ENCODE peak calls at places on chromosomes 6 and 20, in five cellular contexts. D, L, Q, F and O are unnamed samples.

GRCh38 chr6:80029442-80029841 is 25.0 kb downstream of the TTK start:
- DNase-seq in D (no peak), L (no peak), Q (no peak), F (no peak), O (no peak)

GRCh38 chr6:37936909-37937308 is 117.4 kb downstream of the ZFAND3 start:
- DNase-seq in D (no peak), L (no peak), Q (no peak), F (no peak), O (no peak)

GRCh38 chr6:35808688-35809087 is 3.5 kb downstream of the LHFPL5 start:
- DNase-seq in D (no peak), L (no peak), Q (no peak), F (no peak), O (no peak)

GRCh38 chr20:49483018-49483705 is 694 bp upstream of the KCNB1 start:
- DNase-seq in D (no peak), L (no peak), Q (no peak), F (no peak), O (no peak)

GRCh38 chr6:110529355-110529754 is 52.9 kb upstream of the SLC22A16 start:
- DNase-seq in D (no peak), L (no peak), Q (no peak), F (peak; percentile 43), O (no peak)

GRCh38 chr20:35539756-35540212 is 2.1 kb upstream of the ERGIC3 start:
- DNase-seq in D (peak; percentile 66), L (no peak), Q (no peak), F (no peak), O (no peak)

GRCh38 chr6:125363360-125364121 is 61.8 kb upstream of the HDDC2 start:
- DNase-seq in D (peak; percentile 43), L (no peak), Q (peak; percentile 82), F (peak; percentile 82), O (peak; percentile 82)

GRCh38 chr6:90343581-90343980 is 46.9 kb upstream of the BACH2 start:
- DNase-seq in D (no peak), L (no peak), Q (no peak), F (no peak), O (no peak)

GRCh38 chr6:144434308-144434990 is 149.3 kb downstream of the UTRN start:
- DNase-seq in D (no peak), L (no peak), Q (no peak), F (peak; percentile 77), O (no peak)

GRCh38 chr20:36728986-36729385 is 16.9 kb downstream of the NDRG3 start:
- DNase-seq in D (no peak), L (no peak), Q (no peak), F (no peak), O (no peak)

GRCh38 chr6:161313940-161314509 is 40.2 kb upstream of the AGPAT4 start:
- DNase-seq in D (no peak), L (no peak), Q (no peak), F (no peak), O (no peak)

GRCh38 chr20:43559147-43559477 is 285 bp downstream of the SGK2 start:
- DNase-seq in D (no peak), L (no peak), Q (no peak), F (no peak), O (no peak)

GRCh38 chr20:51468636-51469035 is 73.9 kb downstream of the NFATC2 start:
- DNase-seq in D (no peak), L (no peak), Q (no peak), F (no peak), O (no peak)

GRCh38 chr6:19834858-19835257 is 2.3 kb upstream of the ID4 start:
- DNase-seq in D (no peak), L (no peak), Q (no peak), F (no peak), O (no peak)

GRCh38 chr20:16477632-16478031 is 95.6 kb downstream of the KIF16B start:
- DNase-seq in D (no peak), L (no peak), Q (no peak), F (no peak), O (no peak)

GRCh38 chr6:1817033-1817761 is 207.5 kb downstream of the FOXC1 start:
- DNase-seq in D (no peak), L (no peak), Q (no peak), F (peak; percentile 25), O (no peak)

GRCh38 chr6:152879681-152880080 is 103.2 kb downstream of the FBXO5 start:
- DNase-seq in D (no peak), L (no peak), Q (no peak), F (no peak), O (no peak)

GRCh38 chr6:139161169-139161568 is 26.3 kb downstream of the HECA start:
- DNase-seq in D (no peak), L (peak; percentile 71), Q (no peak), F (peak; percentile 87), O (no peak)

GRCh38 chr6:166687538-166688259 is 60.6 kb upstream of the RPS6KA2 start:
- DNase-seq in D (no peak), L (no peak), Q (no peak), F (no peak), O (no peak)

GRCh38 chr6:122676688-122677087 is 66.5 kb downstream of the PKIB start:
- DNase-seq in D (no peak), L (no peak), Q (no peak), F (no peak), O (no peak)

GRCh38 chr20:51462566-51463276 is 79.8 kb downstream of the NFATC2 start:
- DNase-seq in D (peak; percentile 56), L (no peak), Q (peak; percentile 84), F (no peak), O (peak; percentile 92)

GRCh38 chr6:16674666-16675392 is 86.4 kb downstream of the ATXN1 start:
- DNase-seq in D (no peak), L (no peak), Q (no peak), F (peak; percentile 42), O (no peak)

GRCh38 chr6:31615748-31616147 is 714 bp downstream of the AIF1 start:
- DNase-seq in D (no peak), L (no peak), Q (no peak), F (no peak), O (no peak)

GRCh38 chr6:165245716-165246115 is 63.7 kb downstream of the C6orf118 start:
- DNase-seq in D (no peak), L (no peak), Q (no peak), F (peak; percentile 48), O (no peak)

GRCh38 chr6:111589366-111589765 is 16.3 kb downstream of the TRAF3IP2 start:
- DNase-seq in D (no peak), L (no peak), Q (no peak), F (peak; percentile 86), O (no peak)

GRCh38 chr20:4795394-4795793 is 73.7 kb downstream of the PRND start:
- DNase-seq in D (no peak), L (no peak), Q (no peak), F (peak; percentile 19), O (no peak)

GRCh38 chr6:100553243-100553642 is 88.5 kb upstream of the SIM1 start:
- DNase-seq in D (no peak), L (no peak), Q (no peak), F (no peak), O (no peak)

GRCh38 chr20:58551631-58552030 is 36.4 kb upstream of the APCDD1L start:
- DNase-seq in D (no peak), L (no peak), Q (no peak), F (no peak), O (peak; percentile 43)

GRCh38 chr6:26029570-26029856 is 57.7 kb upstream of the HFE start:
- DNase-seq in D (no peak), L (no peak), Q (no peak), F (no peak), O (no peak)
- H3K4me1 ChIP-seq in D (peaks cover 30% of the 10 kb centered on the region), L (peaks cover 32% of the 10 kb centered on the region), Q (peaks cover 52% of the 10 kb centered on the region), F (peaks cover 53% of the 10 kb centered on the region), O (peaks cover 37% of the 10 kb centered on the region)

DNA sequence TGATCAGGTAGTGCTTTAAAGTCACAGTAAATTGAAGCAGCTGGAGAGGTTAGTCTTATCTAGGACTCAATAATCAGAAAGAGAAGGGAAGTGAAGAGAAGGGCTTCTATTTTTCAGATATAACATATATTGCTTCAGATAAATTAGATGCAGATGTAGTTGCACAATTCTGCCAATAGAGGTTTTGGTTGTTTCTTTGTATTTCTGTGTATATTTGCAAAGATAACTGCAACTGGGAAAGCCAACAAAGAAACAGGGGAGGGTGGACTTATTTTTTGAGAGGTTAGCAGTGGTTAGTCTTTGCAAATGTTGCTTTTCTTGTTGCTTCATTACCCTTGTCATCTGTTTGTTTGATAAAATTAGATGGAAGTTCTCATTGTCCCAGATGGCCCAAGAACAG is 106.6 kb downstream of the ADGRG6 start:
- DNase-seq in D (no peak), L (no peak), Q (no peak), F (no peak), O (no peak)
- H3K4me1 ChIP-seq in D (no peaks in the 10 kb centered on the region), L (peaks cover 3% of the 10 kb centered on the region), Q (no peaks in the 10 kb centered on the region), F (peaks cover 32% of the 10 kb centered on the region), O (no peaks in the 10 kb centered on the region)

GRCh38 chr6:132491303-132491702 is 21.6 kb downstream of the STX7 start:
- DNase-seq in D (no peak), L (no peak), Q (no peak), F (no peak), O (no peak)

GRCh38 chr6:132490478-132491204 is 22.3 kb downstream of the STX7 start:
- DNase-seq in D (no peak), L (no peak), Q (no peak), F (no peak), O (no peak)

GRCh38 chr6:132489376-132489775 is 23.5 kb downstream of the STX7 start:
- DNase-seq in D (no peak), L (no peak), Q (no peak), F (no peak), O (no peak)

GRCh38 chr6:132491881-132492280 is 21.0 kb downstream of the STX7 start:
- DNase-seq in D (no peak), L (no peak), Q (no peak), F (no peak), O (no peak)

GRCh38 chr6:132490024-132490423 is 22.9 kb downstream of the STX7 start:
- DNase-seq in D (no peak), L (no peak), Q (no peak), F (no peak), O (peak; percentile 69)
- H3K4me1 ChIP-seq in D (peaks cover 36% of the 10 kb centered on the region), L (no peaks in the 10 kb centered on the region), Q (peaks cover 52% of the 10 kb centered on the region), F (no peaks in the 10 kb centered on the region), O (peaks cover 22% of the 10 kb centered on the region)

GRCh38 chr20:17856024-17856564 is 112.5 kb downstream of the SNX5 start:
- DNase-seq in D (no peak), L (no peak), Q (no peak), F (no peak), O (no peak)
- H3K4me1 ChIP-seq in D (peaks cover 13% of the 10 kb centered on the region), L (peaks cover 8% of the 10 kb centered on the region), Q (peaks cover 13% of the 10 kb centered on the region), F (no peaks in the 10 kb centered on the region), O (no peaks in the 10 kb centered on the region)

DNA sequence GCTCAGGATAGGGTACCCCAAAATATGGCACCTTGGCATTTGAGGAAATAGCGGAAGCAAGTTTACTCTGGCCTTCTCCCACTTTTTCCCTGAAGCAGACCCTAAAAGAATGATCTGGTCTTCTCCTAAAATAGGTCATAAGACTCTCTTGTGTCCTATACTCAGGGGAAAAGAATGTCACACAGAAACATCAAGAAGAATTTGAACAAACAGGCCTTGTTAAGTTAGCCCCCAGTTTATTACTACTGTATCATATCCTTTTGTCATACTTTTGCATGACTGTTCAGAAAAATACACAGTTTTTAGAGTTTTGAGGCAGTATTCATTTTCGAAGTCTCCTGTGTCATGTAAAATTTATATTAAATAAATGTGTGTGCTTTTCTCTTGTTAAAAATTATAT is 12.5 kb downstream of the TAAR2 start:
- DNase-seq in D (no peak), L (no peak), Q (no peak), F (no peak), O (no peak)
- H3K4me1 ChIP-seq in D (no peaks in the 10 kb centered on the region), L (no peaks in the 10 kb centered on the region), Q (no peaks in the 10 kb centered on the region), F (no peaks in the 10 kb centered on the region), O (no peaks in the 10 kb centered on the region)